ENCODE peak calls at places on chromosomes 12 and 14, in four cellular contexts. I is uterus, C is IMR-90, T is A549. U is an unnamed sample.

GRCh38 chr12:64273527-64274403 is 51.7 kb upstream of the KICS2 start:
- DNase-seq in I (no peak), T (peak), C (no peak), U (no peak)

GRCh38 chr12:120249875-120250795 is 15.4 kb downstream of the PXN start:
- DNase-seq in C (no peak), T (no peak), I (peak), U (peak)

GRCh38 chr12:67469666-67470065 is 178.9 kb upstream of the DYRK2 start:
- DNase-seq in I (peak), C (no peak), T (no peak), U (no peak)

GRCh38 chr14:90844321-90844720 is 28.1 kb upstream of the TTC7B start:
- DNase-seq in C (no peak), T (no peak), I (no peak), U (no peak)

GRCh38 chr14:22530101-22530500 is 58.9 kb downstream of the DAD1 start:
- DNase-seq in C (no peak), I (no peak), T (no peak), U (no peak)

GRCh38 chr12:95358111-95359083 is 115.6 kb upstream of the METAP2 start:
- DNase-seq in T (no peak), C (peak), I (no peak), U (no peak)

GRCh38 chr14:61493239-61493638 is 171.9 kb downstream of the PRKCH start:
- DNase-seq in C (peak), T (no peak), I (no peak), U (no peak)

GRCh38 chr12:26150737-26151450 is 26.1 kb upstream of the BHLHE41 start:
- DNase-seq in I (no peak), C (peak), T (no peak), U (no peak)

GRCh38 chr12:131067993-131068942 is 114.6 kb downstream of the ADGRD1 start:
- DNase-seq in T (no peak), I (no peak), C (no peak), U (no peak)

GRCh38 chr14:89388853-89389252 is 28.2 kb downstream of the FOXN3 start:
- DNase-seq in C (peak), T (no peak), I (no peak), U (no peak)

GRCh38 chr14:60174352-60175254 is 9.4 kb upstream of the DHRS7 start:
- DNase-seq in I (no peak), C (no peak), T (no peak), U (peak)

GRCh38 chr14:93655078-93655750 is 133.1 kb downstream of the PRIMA1 start:
- DNase-seq in T (peak), C (peak), I (peak), U (no peak)

GRCh38 chr14:83887871-83888270 is 1642.1 kb upstream of the FLRT2 start:
- DNase-seq in T (no peak), C (no peak), I (no peak), U (no peak)

GRCh38 chr14:68888025-68888850 is 90.9 kb downstream of the ACTN1 start:
- DNase-seq in C (no peak), T (no peak), I (no peak), U (no peak)

GRCh38 chr12:113697646-113698504 is 226.2 kb upstream of the LHX5 start:
- DNase-seq in C (no peak), I (no peak), T (no peak), U (no peak)

GRCh38 chr14:77498120-77498979 is at the start of gene ISM2:
- DNase-seq in C (peak), T (peak), I (peak), U (no peak)

GRCh38 chr12:117404203-117404853 is 42.9 kb upstream of the NOS1 start:
- DNase-seq in T (no peak), C (no peak), I (no peak), U (no peak)

GRCh38 chr12:49470986-49471385 is 67.8 kb upstream of the KCNH3 start:
- DNase-seq in T (no peak), C (peak), I (no peak), U (no peak)

GRCh38 chr14:100285021-100285912 is 21.0 kb downstream of the SLC25A29 start:
- DNase-seq in T (peak), I (peak), C (peak), U (peak)
- TF ChIP-seq POLR2A in T (peak), I (peak), C (no peak), U (peak)

GRCh38 chr12:124556896-124557501 is 10.4 kb downstream of the NCOR2 start:
- DNase-seq in I (no peak), C (no peak), T (no peak), U (no peak)

GRCh38 chr12:124559182-124560017 is 8.0 kb downstream of the NCOR2 start:
- DNase-seq in T (no peak), I (no peak), C (no peak), U (no peak)

GRCh38 chr12:124556067-124556466 is 11.3 kb downstream of the NCOR2 start:
- DNase-seq in C (no peak), T (no peak), I (no peak), U (no peak)

GRCh38 chr12:124558298-124558697 is 9.1 kb downstream of the NCOR2 start:
- DNase-seq in I (no peak), C (no peak), T (no peak), U (no peak)

DNA sequence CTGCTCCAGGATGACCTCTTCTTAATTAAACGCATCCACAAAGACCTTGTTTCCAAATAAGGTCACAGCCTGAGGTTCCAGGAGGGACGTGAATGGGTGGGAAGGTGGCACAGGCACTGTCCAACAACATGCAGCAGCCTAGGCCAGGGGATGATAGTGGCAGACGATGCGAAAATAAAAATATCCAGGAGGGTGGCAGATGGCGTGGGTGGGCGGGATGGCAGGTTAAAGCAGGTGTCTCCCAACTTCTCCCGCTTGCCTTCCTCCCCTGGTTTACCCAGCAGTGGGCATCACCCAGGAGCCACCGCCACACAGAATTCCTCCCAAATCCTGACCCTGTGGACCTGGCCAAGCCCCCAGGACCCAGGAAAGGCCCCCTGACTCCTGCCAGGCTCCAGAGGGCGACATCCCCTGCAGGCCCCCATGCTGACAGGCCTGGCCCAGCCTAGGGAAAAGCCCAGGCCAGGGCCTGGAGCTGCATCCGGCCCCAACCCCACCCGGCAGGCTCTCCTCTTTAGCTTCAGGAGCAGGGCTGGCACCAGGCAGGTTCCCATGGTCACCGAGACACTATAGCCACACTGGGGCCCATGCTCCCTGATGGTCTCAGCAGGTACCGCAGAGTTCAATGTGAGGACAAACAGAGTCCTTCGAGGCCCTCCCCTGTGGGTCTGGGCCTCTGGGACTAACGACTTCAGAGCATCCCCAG is 9.7 kb downstream of the NCOR2 start:
- DNase-seq in T (no peak), I (no peak), C (no peak), U (no peak)
- TF ChIP-seq CTCF in T (no peak), I (no peak), C (no peak), U (no peak)

GRCh38 chr14:71932229-71932951 is at the start of gene RGS6:
- DNase-seq in I (no peak), C (no peak), T (no peak), U (no peak)
- TF ChIP-seq POLR2A in I (no peak), C (no peak), T (no peak), U (no peak)

GRCh38 chr12:132218915-132219314 is 74.7 kb downstream of the NOC4L start:
- DNase-seq in T (peak), C (no peak), I (no peak), U (no peak)
- TF ChIP-seq CTCF in T (peak), C (peak), I (no peak), U (peak)

GRCh38 chr12:53625373-53625945 is 723 bp downstream of the ATF7 start:
- DNase-seq in T (no peak), I (no peak), C (no peak), U (no peak)

GRCh38 chr12:53624956-53625355 is 1.2 kb downstream of the ATF7 start:
- DNase-seq in I (no peak), C (no peak), T (no peak), U (no peak)

GRCh38 chr12:53624453-53624852 is 1.7 kb downstream of the ATF7 start:
- DNase-seq in C (peak), I (no peak), T (no peak), U (no peak)

GRCh38 chr12:53626702-53627169 is 554 bp upstream of the ATF7 start:
- DNase-seq in I (no peak), T (no peak), C (no peak), U (no peak)

GRCh38 chr12:53625946-53626701 is at the start of gene ATF7:
- DNase-seq in T (peak), C (peak), I (peak), U (peak)
- TF ChIP-seq POLR2A in T (peak), C (peak), I (peak), U (peak)

GRCh38 chr12:56749364-56749763 is 2.8 kb downstream of the PRIM1 start:
- DNase-seq in I (no peak), C (no peak), T (no peak), U (no peak)

GRCh38 chr12:56749853-56750252 is 2.3 kb downstream of the PRIM1 start:
- DNase-seq in T (no peak), I (no peak), C (no peak), U (no peak)

GRCh38 chr12:56753566-56753965 is 1.4 kb upstream of the PRIM1 start:
- DNase-seq in T (no peak), C (no peak), I (no peak), U (no peak)

GRCh38 chr12:56751712-56752598 is at the start of gene PRIM1:
- DNase-seq in C (peak), I (peak), T (peak), U (peak)
- TF ChIP-seq CTCF in C (no peak), I (peak), T (no peak), U (no peak)

GRCh38 chr12:54549774-54550451 is 512 bp downstream of the PDE1B start:
- DNase-seq in T (no peak), I (no peak), C (no peak), U (no peak)
- TF ChIP-seq POLR2A in T (no peak), I (no peak), C (no peak), U (no peak)

GRCh38 chr12:81615031-81615430 is 144.1 kb downstream of the PPFIA2 start:
- DNase-seq in T (no peak), C (no peak), I (no peak), U (no peak)

GRCh38 chr12:81610955-81611889 is 147.9 kb downstream of the PPFIA2 start:
- DNase-seq in T (peak), I (no peak), C (peak), U (no peak)
- TF ChIP-seq CTCF in T (peak), I (no peak), C (peak), U (no peak)

U was measured in gastrocnemius medialis.